ENCODE peak calls at places on chromosomes 3 and 15, in four cellular contexts. G is activated T-helper 9 cell treated with anti-CD3 and anti-CD28 coated beads, Interleukin-2, amount 50 U/mL, for 16 hours; C is AG08395; L is RWPE1. J is an unnamed sample.

GRCh38 chr3:13504161-13504831 is 24.2 kb downstream of the HDAC11 start:
- DNase-seq in C (no peak), G (no peak), L (peak; percentile 57), J (peak; percentile 84)

GRCh38 chr3:24521306-24522154 is 26.9 kb upstream of the THRB start:
- DNase-seq in G (no peak), L (peak; percentile 29), C (peak; percentile 43), J (peak; percentile 40)

GRCh38 chr3:58019343-58019742 is 11.1 kb downstream of the FLNB start:
- DNase-seq in L (no peak), G (no peak), C (no peak), J (no peak)

GRCh38 chr3:66435988-66436387 is 64.8 kb downstream of the LRIG1 start:
- DNase-seq in C (no peak), G (no peak), L (no peak), J (no peak)

GRCh38 chr3:12963869-12964712 is 109.1 kb downstream of the IQSEC1 start:
- DNase-seq in L (no peak), C (peak; percentile 43), G (no peak), J (no peak)

GRCh38 chr3:101266566-101266965 is 53.8 kb downstream of the IMPG2 start:
- DNase-seq in G (no peak), L (no peak), C (no peak), J (no peak)

GRCh38 chr15:62439543-62440016 is 274.5 kb upstream of the C2CD4B start:
- DNase-seq in G (no peak), C (peak; percentile 81), L (no peak), J (no peak)

GRCh38 chr3:174869448-174869847 is 10.3 kb downstream of the NAALADL2 start:
- DNase-seq in L (no peak), G (no peak), C (no peak), J (no peak)

GRCh38 chr3:135853981-135854380 is 111.5 kb upstream of the PPP2R3A start:
- DNase-seq in C (peak; percentile 43), L (no peak), G (no peak), J (no peak)

GRCh38 chr3:7800006-7800780 is 701.4 kb upstream of the LMCD1 start:
- DNase-seq in C (no peak), G (no peak), L (no peak), J (no peak)

GRCh38 chr3:192747145-192747544 is 19.8 kb upstream of the FGF12 start:
- DNase-seq in L (no peak), G (no peak), C (no peak), J (no peak)

GRCh38 chr3:120148187-120148954 is 54.1 kb upstream of the GSK3B start:
- DNase-seq in L (no peak), G (no peak), C (no peak), J (no peak)